ENCODE peak calls at places on chromosomes 2 and 18, in eight cellular contexts. S, Z, L, X, W, A, B and H are unnamed samples.

GRCh38 chr2:74945783-74946165 is 12.7 kb upstream of the POLE4 start:
- DNase-seq in W (no peak), B (no peak), S (no peak), A (no peak), L (no peak), Z (peak; percentile 90), X (no peak), H (no peak)

GRCh38 chr2:164523026-164523425 is 98.3 kb downstream of the GRB14 start:
- DNase-seq in A (no peak), S (peak; percentile 56), L (no peak), Z (peak; percentile 77), X (no peak), W (peak; percentile 47), B (no peak), H (no peak)

GRCh38 chr2:8036366-8036765 is 645.5 kb upstream of the ID2 start:
- DNase-seq in X (no peak), L (no peak), Z (no peak), S (peak; percentile 24), W (no peak), B (no peak), A (no peak), H (no peak)

GRCh38 chr2:217277646-217278048 is 417.8 kb upstream of the TNP1 start:
- DNase-seq in A (no peak), X (no peak), B (no peak), S (peak; percentile 97), L (peak; percentile 74), W (peak; percentile 96), Z (peak; percentile 98), H (no peak)

GRCh38 chr2:33598472-33599174 is 476 bp downstream of the FAM98A start:
- DNase-seq in A (no peak), S (peak; percentile 81), B (peak; percentile 52), X (peak; percentile 52), Z (peak; percentile 70), L (peak; percentile 37), W (peak; percentile 49), H (peak; percentile 37)

GRCh38 chr2:202022755-202023154 is 10.9 kb upstream of the FZD7 start:
- DNase-seq in W (no peak), L (no peak), S (no peak), Z (no peak), B (no peak), X (no peak), A (no peak), H (no peak)

GRCh38 chr2:20212459-20212870 is 12.5 kb downstream of the SDC1 start:
- DNase-seq in L (no peak), B (peak; percentile 87), Z (peak; percentile 52), A (no peak), S (no peak), W (no peak), X (no peak), H (no peak)

GRCh38 chr2:100059638-100060037 is 82.8 kb downstream of the AFF3 start:
- DNase-seq in Z (no peak), W (no peak), A (no peak), B (no peak), S (no peak), L (no peak), X (no peak), H (no peak)

GRCh38 chr18:25109484-25109883 is 242.5 kb downstream of the ZNF521 start:
- DNase-seq in B (no peak), L (no peak), S (no peak), X (no peak), A (no peak), Z (peak; percentile 40), W (no peak), H (no peak)

GRCh38 chr18:80148316-80149199 is 39.5 kb downstream of the ADNP2 start:
- DNase-seq in A (no peak), L (no peak), W (no peak), S (peak; percentile 50), B (no peak), X (no peak), Z (no peak), H (no peak)

GRCh38 chr18:80145191-80145799 is 36.2 kb downstream of the ADNP2 start:
- DNase-seq in L (no peak), X (no peak), W (no peak), Z (no peak), S (peak; percentile 29), A (no peak), B (no peak), H (no peak)

GRCh38 chr18:80149667-80150066 is 40.6 kb downstream of the ADNP2 start:
- DNase-seq in X (no peak), L (no peak), Z (no peak), A (no peak), S (no peak), B (no peak), W (no peak), H (no peak)

GRCh38 chr18:80147418-80148315 is 38.6 kb downstream of the ADNP2 start:
- DNase-seq in A (no peak), L (no peak), W (peak; percentile 66), S (peak; percentile 84), Z (peak; percentile 83), B (peak; percentile 83), X (peak; percentile 51), H (peak; percentile 73)

GRCh38 chr18:80147037-80147417 is 38.0 kb downstream of the ADNP2 start:
- DNase-seq in A (no peak), W (no peak), L (no peak), B (no peak), Z (no peak), X (no peak), S (peak; percentile 51), H (no peak)
- H3K4me2 ChIP-seq in A (no peak overlapping the region), W (peak overlapping the region; percentile 90), L (no peak overlapping the region), B (peak overlapping the region; percentile 67), Z (peak overlapping the region; percentile 79), X (peak overlapping the region; percentile 47), S (peak overlapping the region; percentile 70), H (peak overlapping the region; percentile 74)

GRCh38 chr2:130967020-130967495 is 126.2 kb downstream of the FAM168B start:
- DNase-seq in X (no peak), L (no peak), W (no peak), B (no peak), A (no peak), S (no peak), Z (no peak), H (no peak)

GRCh38 chr2:130964931-130965330 is 128.2 kb downstream of the ARHGEF4 start:
- DNase-seq in W (no peak), L (no peak), A (no peak), Z (no peak), X (no peak), B (no peak), S (no peak), H (no peak)

GRCh38 chr2:130963849-130964793 is 127.4 kb downstream of the ARHGEF4 start:
- DNase-seq in A (no peak), X (peak; percentile 85), L (no peak), W (peak; percentile 43), S (peak; percentile 46), B (no peak), Z (peak; percentile 26), H (no peak)

GRCh38 chr2:130966149-130967019 is 126.9 kb downstream of the FAM168B start:
- DNase-seq in X (peak; percentile 92), B (no peak), A (no peak), Z (no peak), L (no peak), W (no peak), S (no peak), H (no peak)

GRCh38 chr2:130963058-130963848 is 126.5 kb downstream of the ARHGEF4 start:
- DNase-seq in Z (no peak), A (no peak), S (no peak), B (no peak), X (peak; percentile 68), W (no peak), L (no peak), H (no peak)
- TF ChIP-seq EZH2 in Z (no peak), A (no peak), S (no peak), B (no peak), X (no peak), W (no peak), L (no peak), H (no peak)

DNA sequence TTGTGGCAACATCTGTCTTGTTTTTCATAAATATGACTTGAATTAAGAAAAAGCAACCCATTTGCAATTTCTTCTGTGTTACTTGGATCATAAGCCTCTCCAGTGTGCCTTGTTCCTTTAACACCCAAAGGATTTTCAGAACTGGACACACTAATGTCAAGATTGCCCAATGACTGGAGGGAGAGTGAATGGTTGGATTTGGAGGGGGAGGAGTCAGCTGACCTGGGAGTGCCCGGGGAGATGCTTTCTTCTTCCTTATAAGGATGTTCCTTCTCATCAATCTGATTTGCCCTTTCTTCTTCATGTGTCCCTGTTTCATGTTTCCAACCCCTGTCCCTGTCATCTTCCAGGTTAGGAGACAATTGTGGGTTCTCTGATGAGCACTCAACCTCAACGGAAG is 48.8 kb downstream of the ALPK2 start:
- DNase-seq in W (no peak), X (no peak), B (no peak), A (no peak), S (peak; percentile 72), L (no peak), Z (peak; percentile 51), H (no peak)
- H3K4me1 ChIP-seq in W (peaks cover 30% of the 10 kb centered on the region), X (peaks cover 55% of the 10 kb centered on the region), B (no peaks in the 10 kb centered on the region), A (peaks cover 24% of the 10 kb centered on the region), S (peaks cover 57% of the 10 kb centered on the region), L (peaks cover 22% of the 10 kb centered on the region), Z (peaks cover 22% of the 10 kb centered on the region), H (no peaks in the 10 kb centered on the region)

GRCh38 chr2:162712598-162712997 is 126.0 kb downstream of the KCNH7 start:
- DNase-seq in A (no peak), W (no peak), Z (no peak), B (no peak), S (no peak), X (no peak), L (no peak), H (no peak)
- H3K4me2 ChIP-seq in A (no peak overlapping the region), W (no peak overlapping the region), Z (no peak overlapping the region), B (peak overlapping the region; percentile 28), S (no peak overlapping the region), X (no peak overlapping the region), L (no peak overlapping the region), H (no peak overlapping the region)